ENCODE peak calls at places on chromosome 3, in five cellular contexts. M, W, T, A and I are unnamed samples.

GRCh38 chr3:73086071-73086494 is 24.6 kb downstream of the EBLN2 start:
- DNase-seq in M (peak), W (no peak), T (peak), A (no peak), I (no peak)

GRCh38 chr3:4850928-4851265 is 128.3 kb upstream of the BHLHE40 start:
- DNase-seq in M (no peak), W (no peak), T (no peak), A (no peak), I (no peak)

GRCh38 chr3:23987376-23987775 is 42.3 kb downstream of the NR1D2 start:
- DNase-seq in M (no peak), W (no peak), T (no peak), A (no peak), I (no peak)

GRCh38 chr3:42667523-42668402 is 14.3 kb downstream of the ZBTB47 start:
- DNase-seq in M (no peak), W (peak), T (no peak), A (no peak), I (no peak)

GRCh38 chr3:178181784-178182183 is 354.5 kb upstream of the KCNMB2 start:
- DNase-seq in M (no peak), W (no peak), T (no peak), A (no peak), I (no peak)

GRCh38 chr3:144549161-144549560 is 577.5 kb downstream of the DIPK2A start:
- DNase-seq in M (peak), W (no peak), T (no peak), A (no peak), I (no peak)

GRCh38 chr3:168049366-168049974 is 46.3 kb downstream of the GOLIM4 start:
- DNase-seq in M (no peak), W (no peak), T (no peak), A (peak), I (no peak)

GRCh38 chr3:177792363-177793030 is 595.2 kb upstream of the TBL1XR1 start:
- DNase-seq in M (no peak), W (no peak), T (no peak), A (peak), I (no peak)

GRCh38 chr3:188881954-188882641 is 289.7 kb upstream of the TPRG1 start:
- DNase-seq in M (no peak), W (no peak), T (peak), A (peak), I (peak)

GRCh38 chr3:102122527-102122926 is 273.2 kb downstream of the NFKBIZ start:
- DNase-seq in M (no peak), W (no peak), T (no peak), A (no peak), I (no peak)

GRCh38 chr3:184908859-184909258 is 96.9 kb downstream of the VPS8 start:
- DNase-seq in M (no peak), W (no peak), T (no peak), A (no peak), I (no peak)

GRCh38 chr3:174168538-174169254 is 690.4 kb upstream of the NAALADL2 start:
- DNase-seq in M (no peak), W (peak), T (no peak), A (no peak), I (no peak)

GRCh38 chr3:61666615-61667320 is 105.4 kb downstream of the PTPRG start:
- DNase-seq in M (no peak), W (no peak), T (no peak), A (no peak), I (no peak)

GRCh38 chr3:180420016-180420415 is 181.9 kb upstream of the TTC14 start:
- DNase-seq in M (no peak), W (no peak), T (no peak), A (no peak), I (no peak)

GRCh38 chr3:126567696-126568438 is 9.1 kb upstream of the C3orf22 start:
- DNase-seq in M (peak), W (no peak), T (no peak), A (no peak), I (no peak)

GRCh38 chr3:161423911-161424522 is 52.7 kb upstream of the SPTSSB start:
- DNase-seq in M (peak), W (peak), T (peak), A (no peak), I (no peak)

GRCh38 chr3:149007567-149008257 is 16.4 kb downstream of the GYG1 start:
- DNase-seq in M (no peak), W (no peak), T (no peak), A (no peak), I (no peak)

GRCh38 chr3:53161345-53161819 is 373 bp downstream of the PRKCD start:
- DNase-seq in M (peak), W (no peak), T (no peak), A (no peak), I (no peak)

GRCh38 chr3:31934018-31934417 is 47.0 kb downstream of the OSBPL10 start:
- DNase-seq in M (no peak), W (no peak), T (no peak), A (no peak), I (no peak)

GRCh38 chr3:96354742-96355141 is 459.7 kb upstream of the EPHA6 start:
- DNase-seq in M (no peak), W (no peak), T (no peak), A (peak), I (no peak)

GRCh38 chr3:192819001-192819569 is 91.7 kb upstream of the FGF12 start:
- DNase-seq in M (no peak), W (no peak), T (peak), A (no peak), I (peak)

GRCh38 chr3:69951616-69952015 is 47.9 kb upstream of the SAMMSON start:
- DNase-seq in M (no peak), W (no peak), T (no peak), A (no peak), I (no peak)

GRCh38 chr3:126180477-126181397 is at the start of gene ALDH1L1:
- DNase-seq in M (no peak), W (no peak), T (no peak), A (peak), I (peak)

GRCh38 chr3:48130321-48130881 is 57.8 kb downstream of the CDC25A start:
- DNase-seq in M (peak), W (no peak), T (peak), A (peak), I (peak)

GRCh38 chr3:108420926-108421325 is 89.5 kb downstream of the MYH15 start:
- DNase-seq in M (no peak), W (no peak), T (peak), A (peak), I (peak)